ENCODE peak calls at places on chromosome 13, in eight cellular contexts. P is heart left ventricle; X is cardiac fibroblast; F is psoas muscle; U is astrocyte of the spinal cord; E is CD4-positive, alpha-beta T cell; V is adrenal gland; A is pancreas. M is an unnamed sample.
A peak's percentile ranks its signal among the peaks of the same experiment; 100 is the strongest.

GRCh38 chr13:50290186-50290585 is 274.9 kb downstream of the KCNRG start:
- DNase-seq in X (no peak), V (no peak), P (no peak), A (no peak), U (no peak), F (no peak), E (no peak), M (no peak)

GRCh38 chr13:23183292-23183691 is 2.5 kb downstream of the SGCG start:
- DNase-seq in A (no peak), U (no peak), E (no peak), X (no peak), P (no peak), F (peak; percentile 29), V (no peak), M (no peak)

GRCh38 chr13:49690133-49690989 is 925 bp downstream of the EBPL start:
- DNase-seq in U (peak; percentile 61), P (no peak), E (no peak), F (no peak), A (peak; percentile 44), V (peak; percentile 73), X (peak; percentile 60), M (no peak)

GRCh38 chr13:63085851-63086250 is 1670.2 kb upstream of the PCDH20 start:
- DNase-seq in F (no peak), E (no peak), V (no peak), A (no peak), U (no peak), P (no peak), X (no peak), M (no peak)

GRCh38 chr13:98328511-98328910 is 151.4 kb upstream of the RNF113B start:
- DNase-seq in A (no peak), P (no peak), F (no peak), V (no peak), U (no peak), E (no peak), X (no peak), M (no peak)

GRCh38 chr13:41561179-41561578 is 103.8 kb downstream of the RGCC start:
- DNase-seq in P (no peak), A (no peak), X (no peak), U (peak; percentile 79), F (no peak), E (no peak), V (no peak), M (no peak)

GRCh38 chr13:83153833-83154232 is 728.4 kb downstream of the SLITRK1 start:
- DNase-seq in E (no peak), U (no peak), F (no peak), P (no peak), V (no peak), A (no peak), X (peak; percentile 14), M (no peak)

GRCh38 chr13:48682452-48682851 is 28.7 kb downstream of the CYSLTR2 start:
- DNase-seq in A (no peak), E (no peak), P (no peak), F (no peak), V (no peak), X (no peak), U (no peak), M (no peak)

GRCh38 chr13:99388334-99388923 is 81.2 kb upstream of the GPR183 start:
- DNase-seq in F (no peak), U (no peak), X (no peak), E (no peak), A (no peak), P (no peak), V (no peak), M (no peak)

GRCh38 chr13:27406178-27406939 is 18.1 kb upstream of the GTF3A start:
- DNase-seq in V (no peak), P (no peak), E (peak; percentile 17), A (peak; percentile 24), U (peak; percentile 45), F (no peak), X (peak; percentile 61), M (no peak)
- TF ChIP-seq CTCF in V (peak; percentile 64), P (peak; percentile 67), E (peak; percentile 67), A (peak; percentile 25), U (peak; percentile 61), F (peak; percentile 63), X (peak; percentile 54), M (peak; percentile 31)

DNA sequence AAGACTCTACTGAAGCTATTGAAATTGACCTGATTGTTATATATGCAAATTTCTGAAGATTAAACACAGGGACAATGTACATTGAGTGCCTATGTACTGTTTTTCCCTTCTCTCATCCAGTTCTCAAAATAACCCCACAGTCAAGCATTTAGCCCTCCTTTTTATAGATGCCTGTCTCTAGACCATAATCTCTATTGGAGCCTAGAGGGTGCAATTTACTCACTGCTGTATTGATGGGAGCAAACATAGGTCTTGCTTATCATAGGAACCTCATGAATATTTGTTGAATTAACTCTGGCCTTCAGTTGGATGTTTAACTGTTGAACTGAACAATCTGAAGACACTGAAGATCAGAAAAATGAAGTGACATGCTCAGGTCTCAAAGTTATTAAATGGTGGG is 183.0 kb downstream of the RFC3 start:
- DNase-seq in X (no peak), F (no peak), A (no peak), P (no peak), U (no peak), V (no peak), E (no peak), M (no peak)
- TF ChIP-seq CTCF in X (no peak), F (no peak), A (no peak), P (no peak), U (no peak), V (no peak), E (no peak), M (no peak)

DNA sequence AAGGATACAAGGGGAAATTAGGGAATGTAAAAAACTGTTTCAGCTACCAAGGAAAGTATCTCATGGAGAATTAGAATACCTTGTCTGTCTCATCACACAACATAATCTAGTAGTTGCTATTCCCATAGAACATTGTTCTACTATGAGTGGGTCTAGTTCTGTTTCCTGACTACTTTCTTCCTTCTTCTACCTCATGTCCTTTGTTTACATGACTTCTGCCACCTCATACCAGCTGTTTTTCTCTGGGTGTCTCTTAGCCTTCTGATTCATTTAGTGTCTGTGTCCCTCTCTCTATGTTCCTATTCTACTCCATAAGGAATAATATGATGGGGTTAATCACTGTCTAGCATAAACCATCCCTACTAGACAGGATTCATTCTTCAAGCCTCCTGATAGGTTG is 887.3 kb downstream of the DIAPH3 start:
- DNase-seq in V (no peak), A (no peak), P (no peak), X (no peak), U (no peak), F (no peak), E (no peak), M (no peak)
- TF ChIP-seq CTCF in V (no peak), A (no peak), P (no peak), X (no peak), U (no peak), F (no peak), E (no peak), M (no peak)

DNA sequence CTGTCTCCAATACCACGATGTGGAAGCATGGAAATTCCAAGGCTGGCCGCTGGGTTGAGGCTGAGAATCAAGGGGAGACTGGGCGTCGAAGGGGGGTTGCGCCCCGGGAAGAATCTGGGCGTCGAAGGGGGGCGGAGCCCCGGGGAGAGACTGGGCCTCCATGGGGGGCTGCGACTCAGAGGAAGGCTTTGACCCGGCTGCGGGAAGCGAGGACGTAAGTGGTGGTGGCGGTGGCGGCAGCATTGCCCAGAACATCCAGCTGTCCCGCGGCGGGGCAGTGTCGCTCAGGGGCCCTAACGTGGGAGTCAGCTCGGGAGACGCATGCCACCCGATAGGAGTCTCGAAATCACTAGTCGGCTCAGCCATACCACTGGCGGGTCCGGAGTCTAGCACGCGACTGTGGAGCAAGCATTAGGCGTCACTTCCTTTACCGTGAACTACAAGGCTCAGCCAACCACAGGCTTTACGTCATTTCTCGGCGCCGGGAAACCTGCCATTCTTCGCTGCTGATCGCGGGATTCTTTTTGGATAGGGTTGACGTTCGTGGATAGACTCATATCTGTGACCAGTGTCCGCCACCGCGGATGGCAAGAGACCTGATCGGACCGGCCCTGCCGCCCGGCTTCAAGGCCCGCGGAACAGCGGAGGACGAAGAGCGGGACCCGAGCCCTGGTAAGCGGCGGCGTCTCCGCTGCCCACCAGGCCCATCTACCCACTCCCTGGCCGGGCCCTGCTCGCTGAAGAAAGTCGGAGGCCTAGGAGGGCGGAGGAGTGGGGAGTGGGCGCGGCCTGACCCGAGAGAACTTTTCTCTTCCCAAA is at the start of the genes GPALPP1 and NUFIP1:
- DNase-seq in X (peak; percentile 93), U (peak; percentile 93), E (peak; percentile 90), V (peak; percentile 94), A (peak; percentile 85), P (peak; percentile 92), F (peak; percentile 94), M (peak; percentile 95)
- TF ChIP-seq CTCF in X (no peak), U (no peak), E (no peak), V (peak; percentile 51), A (no peak), P (no peak), F (peak; percentile 15), M (no peak)

GRCh38 chr13:97295279-97296182 is 73.4 kb downstream of the MBNL2 start:
- DNase-seq in P (no peak), A (no peak), U (peak; percentile 85), E (no peak), V (no peak), F (no peak), X (peak; percentile 72), M (no peak)
- TF ChIP-seq CTCF in P (no peak), A (no peak), U (no peak), E (no peak), V (no peak), F (no peak), X (no peak), M (no peak)

DNA sequence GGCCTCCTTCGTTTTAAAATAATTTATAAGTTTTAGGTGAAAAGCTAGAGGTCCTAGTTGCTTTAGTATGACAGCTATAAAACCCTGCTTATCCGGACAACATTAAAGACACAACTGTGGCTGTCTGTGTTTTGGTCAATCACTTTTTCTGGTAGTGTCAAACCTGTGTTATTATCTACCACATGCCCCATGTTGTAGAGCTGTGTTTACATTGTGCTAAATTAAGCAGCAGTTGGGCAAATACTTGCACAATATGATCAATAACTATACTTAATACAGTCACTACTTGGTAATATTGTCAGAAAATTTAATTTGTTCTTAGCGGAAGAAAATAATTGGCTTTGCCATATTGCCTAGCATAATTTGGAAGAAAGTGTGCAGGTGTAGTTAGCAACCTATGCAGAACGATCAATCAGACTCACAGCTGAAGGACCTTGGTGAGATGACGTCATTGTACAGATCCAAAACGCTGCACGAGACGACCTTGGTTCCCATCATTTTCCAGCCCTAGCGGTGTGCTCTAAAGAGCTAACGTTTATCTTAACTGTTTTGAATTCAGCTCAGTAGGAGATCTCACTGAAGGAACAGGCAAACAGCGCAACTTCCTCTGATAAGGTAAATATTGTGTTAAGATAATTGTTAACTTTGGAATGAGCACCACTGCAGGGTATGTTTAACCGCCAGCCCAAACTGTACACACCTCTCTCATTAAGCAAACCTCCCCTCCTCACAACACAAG is 476.6 kb downstream of the IRS2 start:
- DNase-seq in X (no peak), V (no peak), E (no peak), P (no peak), A (peak; percentile 45), F (no peak), U (peak; percentile 41), M (no peak)
- TF ChIP-seq CTCF in X (no peak), V (no peak), E (no peak), P (no peak), A (no peak), F (no peak), U (no peak), M (no peak)

GRCh38 chr13:78743972-78744371 is 85.0 kb upstream of the OBI1 start:
- DNase-seq in U (no peak), A (no peak), X (no peak), E (no peak), V (no peak), P (no peak), F (no peak), M (no peak)
- TF ChIP-seq CTCF in U (no peak), A (no peak), X (no peak), E (no peak), V (no peak), P (no peak), F (no peak), M (no peak)